ENCODE peak calls at places on chromosome 10, in five cellular contexts. S is activated B cell treated with CpG ODN at 0.5 μM for 24 hours, W is cardiac muscle cell, M is OCI-LY7, T is transverse colon. E is an unnamed sample.

GRCh38 chr10:18658301-18658991 is 785 bp upstream of the ARL5B start:
- DNase-seq in S (no peak), T (peak; percentile 19), M (peak; percentile 27), W (no peak), E (no peak)

GRCh38 chr10:95906675-95907453 is 911 bp upstream of the CC2D2B start:
- DNase-seq in M (peak; percentile 37), W (peak; percentile 74), S (no peak), T (peak; percentile 52), E (no peak)

GRCh38 chr10:43939939-43940810 is 291.5 kb upstream of the ZNF32 start:
- DNase-seq in T (no peak), M (peak; percentile 45), S (no peak), W (no peak), E (no peak)

GRCh38 chr10:125156739-125157472 is 3.5 kb downstream of the CTBP2 start:
- DNase-seq in W (no peak), M (no peak), S (no peak), T (no peak), E (no peak)

GRCh38 chr10:42785759-42786158 is 3.2 kb downstream of the BMS1 start:
- DNase-seq in W (no peak), S (no peak), T (no peak), M (no peak), E (no peak)

GRCh38 chr10:106857213-106857612 is 307.3 kb downstream of the SORCS1 start:
- DNase-seq in M (no peak), W (no peak), T (no peak), S (no peak), E (no peak)

GRCh38 chr10:113764598-113764997 is 13.1 kb downstream of the PLEKHS1 start:
- DNase-seq in W (no peak), T (no peak), M (no peak), S (no peak), E (no peak)

GRCh38 chr10:25278180-25278579 is 103.4 kb downstream of the GPR158 start:
- DNase-seq in M (no peak), T (no peak), W (no peak), S (no peak), E (no peak)

GRCh38 chr10:22615819-22616499 is 98.4 kb downstream of the PIP4K2A start:
- DNase-seq in M (peak; percentile 80), S (peak; percentile 36), W (no peak), T (peak; percentile 65), E (no peak)

GRCh38 chr10:63355682-63356081 is 110.1 kb downstream of the JMJD1C start:
- DNase-seq in S (no peak), T (no peak), M (no peak), W (no peak), E (no peak)

GRCh38 chr10:63348210-63348850 is 117.4 kb downstream of the JMJD1C start:
- DNase-seq in M (no peak), T (no peak), W (no peak), S (no peak), E (no peak)

DNA sequence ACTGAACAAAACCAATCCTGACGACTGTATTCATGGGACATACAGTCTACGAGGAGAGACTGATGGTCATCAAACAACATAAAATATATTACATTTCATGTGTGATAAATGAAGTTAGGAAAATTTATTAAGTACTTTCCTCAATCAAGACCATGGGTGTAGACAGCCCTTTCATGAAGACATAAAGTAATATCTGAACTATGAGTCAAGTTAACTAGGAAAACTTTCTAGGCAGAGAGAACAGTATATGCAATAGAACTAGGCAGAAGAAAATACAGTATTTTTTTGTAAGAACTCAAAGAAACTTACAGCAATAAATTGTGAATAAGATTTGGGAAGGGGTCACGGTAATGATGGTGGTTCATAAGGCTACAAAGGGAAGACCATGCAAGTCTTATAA is 112.8 kb downstream of the JMJD1C start:
- DNase-seq in T (no peak), M (no peak), W (no peak), S (no peak), E (no peak)
- TF ChIP-seq CTCF in T (no peak), M (no peak), W (no peak), S (no peak), E (no peak)

GRCh38 chr10:73253226-73253557 is 748 bp upstream of the MRPS16 start:
- DNase-seq in S (no peak), M (peak; percentile 63), W (no peak), T (no peak), E (no peak)
- TF ChIP-seq CTCF in S (no peak), M (peak; percentile 69), W (no peak), T (no peak), E (no peak)

GRCh38 chr10:15879058-15879457 is 18.8 kb upstream of the MINDY3 start:
- DNase-seq in W (peak; percentile 15), M (peak; percentile 39), S (no peak), T (no peak), E (no peak)
- TF ChIP-seq CTCF in W (peak; percentile 60), M (peak; percentile 84), S (no peak), T (peak; percentile 37), E (peak; percentile 82)

GRCh38 chr10:103901299-103901698 is 16.7 kb downstream of the STN1 start:
- DNase-seq in T (no peak), M (no peak), W (no peak), S (no peak), E (no peak)
- TF ChIP-seq CTCF in T (no peak), M (peak; percentile 23), W (no peak), S (no peak), E (no peak)

GRCh38 chr10:49368256-49368655 is 27.6 kb downstream of the DRGX start:
- DNase-seq in S (no peak), W (no peak), T (no peak), M (no peak), E (no peak)

GRCh38 chr10:49369216-49370162 is 26.4 kb downstream of the DRGX start:
- DNase-seq in S (no peak), W (no peak), M (no peak), T (no peak), E (no peak)

GRCh38 chr10:49365675-49366415 is 30.0 kb downstream of the DRGX start:
- DNase-seq in M (no peak), T (no peak), W (peak; percentile 10), S (no peak), E (no peak)

GRCh38 chr10:49366460-49366859 is 29.4 kb downstream of the DRGX start:
- DNase-seq in M (no peak), T (no peak), S (no peak), W (no peak), E (no peak)

GRCh38 chr10:49367600-49367999 is 28.3 kb downstream of the DRGX start:
- DNase-seq in S (no peak), W (peak; percentile 82), M (no peak), T (no peak), E (no peak)
- TF ChIP-seq CTCF in S (no peak), W (no peak), M (no peak), T (no peak), E (no peak)